ENCODE peak calls at places on chromosomes 13 and 19, in eight cellular contexts. B is SW 1271, V is mesendoderm, J is GM12864, Z is HTR-8/SVneo, W is posterior cingulate gyrus, D is EL, Y is T-helper 2 cell. A is an unnamed sample.

GRCh38 chr13:75042809-75043208 is 439.2 kb downstream of the TBC1D4 start:
- DNase-seq in B (no peak), V (no peak), J (no peak), Z (no peak), W (no peak), D (no peak), Y (no peak), A (no peak)

GRCh38 chr13:111281751-111282311 is 38.6 kb upstream of the TEX29 start:
- DNase-seq in B (no peak), V (no peak), J (no peak), Z (no peak), W (no peak), D (peak), Y (no peak), A (no peak)

GRCh38 chr19:51664997-51665396 is 18.4 kb upstream of the SIGLEC14 start:
- DNase-seq in B (no peak), V (no peak), J (no peak), Z (no peak), W (no peak), D (no peak), Y (no peak), A (no peak)

GRCh38 chr19:17889609-17890214 is 18.0 kb downstream of the SLC5A5 start:
- DNase-seq in B (no peak), V (peak), J (no peak), Z (peak), W (peak), D (peak), Y (no peak), A (no peak)

GRCh38 chr19:6216996-6217751 is 62.6 kb downstream of the MLLT1 start:
- DNase-seq in B (no peak), V (peak), J (no peak), Z (no peak), W (no peak), D (no peak), Y (no peak), A (no peak)

GRCh38 chr13:98275711-98276171 is 98.7 kb upstream of the RNF113B start:
- DNase-seq in B (no peak), V (no peak), J (no peak), Z (no peak), W (no peak), D (peak), Y (no peak), A (no peak)

GRCh38 chr19:40614595-40615411 is 13.6 kb downstream of the LTBP4 start:
- DNase-seq in B (no peak), V (peak), J (no peak), Z (peak), W (no peak), D (peak), Y (no peak), A (peak)

GRCh38 chr19:42386974-42387707 is 3.0 kb downstream of the CNFN start:
- DNase-seq in B (peak), V (peak), J (no peak), Z (peak), W (no peak), D (peak), Y (peak), A (peak)

GRCh38 chr19:15015946-15016542 is 33.2 kb upstream of the CASP14 start:
- DNase-seq in B (no peak), V (peak), J (no peak), Z (peak), W (no peak), D (peak), Y (no peak), A (no peak)

A was measured in effector CD8-positive, alpha-beta T cell.